ENCODE peak calls at places on chromosomes 2 and 18, in seven cellular contexts. P is IMR-90, O is neural progenitor cell, C is colonic mucosa, D is K562, A is GM23248, Q is H1. H is an unnamed sample.

GRCh38 chr18:67694787-67695186 is 178.3 kb upstream of the DSEL start:
- DNase-seq in C (no peak), O (no peak), P (peak; percentile 36), Q (no peak), D (no peak), A (peak; percentile 24), H (peak; percentile 9)

GRCh38 chr18:21105936-21106335 is 5.7 kb downstream of the ROCK1 start:
- DNase-seq in Q (no peak), D (no peak), P (no peak), A (no peak), C (no peak), O (no peak), H (no peak)

GRCh38 chr2:42923632-42924425 is 131.4 kb upstream of the HAAO start:
- DNase-seq in O (no peak), Q (no peak), A (peak; percentile 75), C (no peak), P (peak; percentile 50), D (no peak), H (peak; percentile 51)

GRCh38 chr2:72993147-72993546 is 75.8 kb downstream of the EMX1 start:
- DNase-seq in P (peak; percentile 13), D (peak; percentile 85), Q (peak; percentile 82), C (peak; percentile 54), O (peak; percentile 82), A (peak; percentile 35), H (peak; percentile 7)

GRCh38 chr18:22817844-22818243 is 115.3 kb upstream of the RBBP8 start:
- DNase-seq in O (no peak), C (no peak), Q (no peak), D (no peak), A (no peak), P (peak; percentile 52), H (no peak)

GRCh38 chr18:76351961-76352581 is 143.0 kb downstream of the ZNF516 start:
- DNase-seq in P (peak; percentile 92), C (peak; percentile 41), Q (no peak), D (no peak), O (no peak), A (peak; percentile 91), H (peak; percentile 93)

GRCh38 chr18:45084207-45084606 is 403.5 kb downstream of the SETBP1 start:
- DNase-seq in P (no peak), Q (no peak), D (no peak), A (no peak), O (no peak), C (no peak), H (no peak)

GRCh38 chr2:7841751-7842150 is 840.1 kb upstream of the ID2 start:
- DNase-seq in D (no peak), Q (no peak), O (no peak), P (no peak), A (peak; percentile 40), C (no peak), H (no peak)

GRCh38 chr2:88919087-88919738 is 227.7 kb downstream of the RPIA start:
- DNase-seq in A (peak; percentile 57), P (peak; percentile 34), D (no peak), C (no peak), Q (no peak), O (no peak), H (no peak)

GRCh38 chr2:61439241-61440002 is 31.5 kb downstream of the USP34 start:
- DNase-seq in Q (no peak), C (no peak), O (no peak), P (no peak), A (no peak), D (no peak), H (no peak)

GRCh38 chr18:52888014-52888413 is 548.0 kb downstream of the DCC start:
- DNase-seq in P (no peak), D (no peak), A (no peak), O (peak; percentile 23), Q (no peak), C (no peak), H (no peak)

GRCh38 chr2:55887906-55888625 is 35.5 kb downstream of the EFEMP1 start:
- DNase-seq in O (no peak), D (no peak), A (peak; percentile 90), Q (no peak), C (no peak), P (peak; percentile 94), H (peak; percentile 96)

GRCh38 chr2:211093743-211094303 is 537.4 kb downstream of the CPS1 start:
- DNase-seq in A (peak; percentile 8), P (no peak), Q (no peak), D (no peak), O (no peak), C (no peak), H (no peak)

GRCh38 chr2:4678937-4679336 is 975.6 kb downstream of the DCDC2C start:
- DNase-seq in D (no peak), P (no peak), C (no peak), Q (no peak), A (no peak), O (peak; percentile 14), H (no peak)

GRCh38 chr2:67135201-67135600 is 261.9 kb upstream of the ETAA1 start:
- DNase-seq in P (no peak), C (no peak), Q (no peak), A (no peak), O (no peak), D (no peak), H (no peak)

GRCh38 chr2:74440378-74441110 is 1.2 kb downstream of the RTKN start:
- DNase-seq in P (peak; percentile 81), A (peak; percentile 93), O (peak; percentile 94), C (peak; percentile 90), D (peak; percentile 99), Q (peak; percentile 92), H (peak; percentile 85)

GRCh38 chr2:74440005-74440377 is 1.7 kb downstream of the RTKN start:
- DNase-seq in A (peak; percentile 81), Q (no peak), C (peak; percentile 63), D (peak; percentile 44), O (peak; percentile 69), P (peak; percentile 46), H (peak; percentile 55)

GRCh38 chr2:74441690-74442482 is at the start of gene RTKN:
- DNase-seq in P (no peak), O (peak; percentile 84), C (peak; percentile 84), Q (peak; percentile 94), A (peak; percentile 41), D (no peak), H (no peak)

GRCh38 chr2:74439373-74440004 is 2.2 kb downstream of the RTKN start:
- DNase-seq in A (no peak), O (peak; percentile 7), P (no peak), D (no peak), Q (no peak), C (no peak), H (no peak)

GRCh38 chr2:74441111-74441689 is 537 bp downstream of the RTKN start:
- DNase-seq in O (peak; percentile 70), D (no peak), C (peak; percentile 60), Q (no peak), P (no peak), A (no peak), H (no peak)
- H3K9ac ChIP-seq in O (peak overlapping the region; percentile 36), D (peak overlapping the region; percentile 94), C (peak overlapping the region; percentile 72), Q (peak overlapping the region; percentile 76), P (no peak overlapping the region), A (peak overlapping the region; percentile 79), H (no peak overlapping the region)

DNA sequence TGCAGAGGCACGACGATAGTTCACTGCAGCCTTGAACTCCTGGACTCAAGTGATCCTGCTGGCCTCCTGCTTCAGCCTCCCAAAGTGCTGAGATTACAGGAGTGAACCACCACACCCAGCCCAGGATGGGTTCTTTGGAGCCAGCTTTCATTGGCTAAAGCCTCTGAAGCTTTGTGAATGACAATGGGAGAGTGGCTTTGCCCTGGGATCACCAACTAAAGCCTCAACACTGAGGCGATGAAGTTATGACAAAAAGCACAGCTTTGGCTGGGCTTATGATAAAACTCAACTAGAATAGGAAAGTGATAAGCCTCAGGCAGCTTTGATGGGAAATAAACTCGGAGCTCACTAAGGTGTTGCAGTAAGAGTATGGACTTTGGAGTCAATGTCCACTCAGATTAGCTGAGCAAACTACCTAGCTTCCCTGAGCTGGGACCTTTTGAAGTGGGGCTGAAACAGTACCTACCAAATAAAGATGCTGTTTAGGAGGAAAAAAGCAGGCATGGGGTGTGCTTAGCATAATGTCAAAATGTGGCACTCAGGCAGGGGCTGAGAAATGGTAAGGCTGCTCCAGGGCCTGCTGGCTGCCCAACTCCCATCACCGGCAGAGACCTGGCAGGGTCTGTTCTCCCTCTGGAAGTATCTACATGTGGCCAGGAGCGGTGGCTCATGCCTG is 4.3 kb downstream of the TMEM127 start:
- DNase-seq in Q (no peak), O (no peak), P (no peak), A (no peak), C (no peak), D (no peak), H (no peak)
- H3K9ac ChIP-seq in Q (no peak overlapping the region), O (peak overlapping the region; percentile 23), P (no peak overlapping the region), A (peak overlapping the region; percentile 39), C (peak overlapping the region; percentile 54), D (peak overlapping the region; percentile 37), H (no peak overlapping the region)

DNA sequence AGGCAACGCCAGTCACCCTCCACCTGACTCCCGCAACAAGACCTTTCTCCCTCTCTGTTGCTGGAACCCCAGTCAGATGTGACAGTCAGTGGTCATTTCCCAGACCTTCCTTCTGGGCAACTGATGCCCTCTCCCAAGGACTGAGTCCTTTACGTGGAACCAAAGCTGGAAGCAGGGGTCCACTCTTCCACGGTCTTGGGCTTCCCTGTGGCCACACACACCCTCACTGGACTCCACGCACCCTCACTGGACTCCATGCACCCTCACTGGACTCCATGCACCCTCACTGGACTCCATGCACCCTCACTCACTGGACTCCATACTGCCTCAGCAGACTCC is 7.1 kb downstream of the PTMA start:
- DNase-seq in A (no peak), C (no peak), D (no peak), O (no peak), P (no peak), Q (no peak), H (no peak)
- H3K9ac ChIP-seq in A (no peak overlapping the region), C (no peak overlapping the region), D (peak overlapping the region; percentile 83), O (no peak overlapping the region), P (no peak overlapping the region), Q (no peak overlapping the region), H (no peak overlapping the region)

GRCh38 chr2:205658572-205658971 is 23.7 kb upstream of the NRP2 start:
- DNase-seq in Q (peak; percentile 0), A (no peak), D (no peak), O (no peak), P (no peak), C (no peak), H (no peak)

GRCh38 chr2:205659922-205660321 is 22.4 kb upstream of the NRP2 start:
- DNase-seq in C (no peak), P (no peak), A (no peak), Q (peak; percentile 10), O (no peak), D (no peak), H (no peak)

GRCh38 chr2:205660521-205661124 is 21.7 kb upstream of the NRP2 start:
- DNase-seq in O (no peak), A (peak; percentile 98), Q (peak; percentile 30), C (no peak), D (no peak), P (peak; percentile 98), H (peak; percentile 97)

GRCh38 chr2:205665791-205666190 is 16.5 kb upstream of the NRP2 start:
- DNase-seq in Q (no peak), O (no peak), A (no peak), D (no peak), C (no peak), P (no peak), H (no peak)

DNA sequence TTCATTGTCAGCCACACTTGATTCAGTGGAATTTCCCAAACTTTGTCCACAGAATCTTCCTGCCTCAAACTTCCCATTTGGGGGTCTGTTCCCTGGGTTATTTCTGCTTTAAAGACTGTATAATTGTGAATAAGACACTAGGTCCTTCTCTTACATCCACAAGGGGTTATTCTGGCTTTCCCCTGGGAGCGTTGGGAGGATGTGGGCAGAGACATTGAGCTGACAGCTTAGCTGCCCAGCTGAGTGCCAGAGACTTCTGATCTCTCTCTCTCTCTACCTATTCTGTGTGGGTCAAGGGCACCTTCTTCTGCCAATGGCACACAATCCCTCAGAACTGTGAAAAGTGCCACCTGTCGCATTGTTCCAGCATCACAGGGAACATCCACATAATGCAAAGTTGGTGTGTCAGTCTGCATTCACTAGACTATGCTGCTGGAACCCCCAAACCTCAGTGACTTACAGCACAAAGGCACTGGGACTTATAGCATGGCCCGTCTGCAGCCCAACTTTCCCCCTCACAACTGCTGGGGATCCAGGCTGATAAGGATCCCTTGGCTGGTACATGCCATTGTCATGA is 19.8 kb upstream of the NRP2 start:
- DNase-seq in O (no peak), Q (peak; percentile 11), P (no peak), C (no peak), A (no peak), D (no peak), H (no peak)
- H3K9ac ChIP-seq in O (no peak overlapping the region), Q (no peak overlapping the region), P (no peak overlapping the region), C (no peak overlapping the region), A (no peak overlapping the region), D (no peak overlapping the region), H (no peak overlapping the region)